ENCODE peak calls at places on chromosome 22, in nine cellular contexts. One of them, this sample, is unnamed.

GRCh38 chr22:32255726-32256125 is 579 bp upstream of the SLC5A4 start:
- DNase-seq in nephron progenitor cell: no peak
- DNase-seq in A549: no peak
- DNase-seq in Calu3: no peak
- DNase-seq in midbrain: no peak
- DNase-seq in EL: no peak
- DNase-seq in EH: no peak
- DNase-seq in GM13976: no peak
- DNase-seq in GDM1: no peak
- DNase-seq in this sample: no peak

GRCh38 chr22:20021196-20022181 is 579 bp downstream of the TANGO2 start:
- DNase-seq in nephron progenitor cell: peak; percentile 45
- DNase-seq in A549: no peak
- DNase-seq in Calu3: peak; percentile 49
- DNase-seq in GM13976: no peak
- DNase-seq in midbrain: peak; percentile 79
- DNase-seq in GDM1: no peak
- DNase-seq in EH: peak; percentile 67
- DNase-seq in EL: peak; percentile 45
- DNase-seq in this sample: peak; percentile 45

GRCh38 chr22:45475063-45475747 is 27.5 kb upstream of the FBLN1 start:
- DNase-seq in nephron progenitor cell: peak; percentile 24
- DNase-seq in GDM1: no peak
- DNase-seq in midbrain: no peak
- DNase-seq in EH: peak; percentile 35
- DNase-seq in Calu3: no peak
- DNase-seq in A549: no peak
- DNase-seq in EL: no peak
- DNase-seq in GM13976: no peak
- DNase-seq in this sample: no peak

GRCh38 chr22:28023774-28024173 is 104.7 kb upstream of the PITPNB start:
- DNase-seq in Calu3: no peak
- DNase-seq in EL: no peak
- DNase-seq in EH: no peak
- DNase-seq in GM13976: no peak
- DNase-seq in GDM1: no peak
- DNase-seq in midbrain: no peak
- DNase-seq in nephron progenitor cell: no peak
- DNase-seq in A549: no peak
- DNase-seq in this sample: no peak

GRCh38 chr22:50105529-50106100 is 15.8 kb downstream of the MOV10L1 start:
- DNase-seq in midbrain: no peak
- DNase-seq in EL: peak; percentile 35
- DNase-seq in nephron progenitor cell: no peak
- DNase-seq in A549: no peak
- DNase-seq in GDM1: peak; percentile 63
- DNase-seq in GM13976: no peak
- DNase-seq in EH: peak; percentile 46
- DNase-seq in Calu3: no peak
- DNase-seq in this sample: no peak

GRCh38 chr22:23068832-23069385 is 1.4 kb upstream of the GNAZ start:
- DNase-seq in EH: no peak
- DNase-seq in EL: no peak
- DNase-seq in Calu3: no peak
- DNase-seq in GDM1: no peak
- DNase-seq in midbrain: no peak
- DNase-seq in GM13976: no peak
- DNase-seq in A549: no peak
- DNase-seq in nephron progenitor cell: no peak
- DNase-seq in this sample: no peak

GRCh38 chr22:37032535-37033460 is 13.3 kb downstream of the MPST start:
- DNase-seq in EH: peak; percentile 40
- DNase-seq in nephron progenitor cell: no peak
- DNase-seq in midbrain: no peak
- DNase-seq in GM13976: no peak
- DNase-seq in GDM1: no peak
- DNase-seq in A549: peak; percentile 96
- DNase-seq in EL: peak; percentile 25
- DNase-seq in Calu3: peak; percentile 91
- DNase-seq in this sample: no peak

GRCh38 chr22:47030881-47031627 is 268.6 kb downstream of the TBC1D22A start:
- DNase-seq in EH: peak; percentile 63
- DNase-seq in Calu3: no peak
- DNase-seq in nephron progenitor cell: no peak
- DNase-seq in EL: peak; percentile 40
- DNase-seq in midbrain: no peak
- DNase-seq in GDM1: no peak
- DNase-seq in GM13976: no peak
- DNase-seq in A549: no peak
- DNase-seq in this sample: no peak

GRCh38 chr22:33324228-33324627 is 266.0 kb upstream of the SYN3 start:
- DNase-seq in A549: no peak
- DNase-seq in Calu3: no peak
- DNase-seq in GDM1: no peak
- DNase-seq in midbrain: no peak
- DNase-seq in EL: no peak
- DNase-seq in EH: no peak
- DNase-seq in nephron progenitor cell: no peak
- DNase-seq in GM13976: no peak
- DNase-seq in this sample: no peak

GRCh38 chr22:36022162-36022561 is 6.5 kb downstream of the RBFOX2 start:
- DNase-seq in EH: peak; percentile 70
- DNase-seq in EL: peak; percentile 49
- DNase-seq in Calu3: no peak
- DNase-seq in GM13976: no peak
- DNase-seq in midbrain: no peak
- DNase-seq in nephron progenitor cell: no peak
- DNase-seq in A549: no peak
- DNase-seq in GDM1: no peak
- DNase-seq in this sample: no peak

GRCh38 chr22:40345801-40346177 is 511 bp upstream of the ADSL start:
- DNase-seq in Calu3: no peak
- DNase-seq in nephron progenitor cell: peak; percentile 46
- DNase-seq in GM13976: peak; percentile 58
- DNase-seq in EL: peak; percentile 51
- DNase-seq in midbrain: no peak
- DNase-seq in EH: peak; percentile 50
- DNase-seq in A549: no peak
- DNase-seq in GDM1: no peak
- DNase-seq in this sample: peak; percentile 47

GRCh38 chr22:48893288-48894063 is 934.2 kb downstream of the BRD1 start:
- DNase-seq in A549: no peak
- DNase-seq in nephron progenitor cell: no peak
- DNase-seq in EH: no peak
- DNase-seq in Calu3: no peak
- DNase-seq in midbrain: no peak
- DNase-seq in GM13976: peak; percentile 5
- DNase-seq in EL: no peak
- DNase-seq in GDM1: no peak
- DNase-seq in this sample: no peak

GRCh38 chr22:40469181-40469580 is 98.8 kb downstream of the SGSM3 start:
- DNase-seq in midbrain: no peak
- DNase-seq in Calu3: no peak
- DNase-seq in GDM1: no peak
- DNase-seq in A549: no peak
- DNase-seq in nephron progenitor cell: no peak
- DNase-seq in EL: no peak
- DNase-seq in EH: no peak
- DNase-seq in GM13976: no peak
- DNase-seq in this sample: no peak

GRCh38 chr22:20906387-20906767 is 10.8 kb upstream of the CRKL start:
- DNase-seq in GDM1: no peak
- DNase-seq in nephron progenitor cell: no peak
- DNase-seq in A549: no peak
- DNase-seq in midbrain: no peak
- DNase-seq in GM13976: no peak
- DNase-seq in EL: no peak
- DNase-seq in EH: no peak
- DNase-seq in Calu3: no peak
- DNase-seq in this sample: no peak

GRCh38 chr22:23576681-23577080 is 3.4 kb downstream of the IGLL1 start:
- DNase-seq in GDM1: no peak
- DNase-seq in nephron progenitor cell: no peak
- DNase-seq in A549: no peak
- DNase-seq in Calu3: no peak
- DNase-seq in EL: no peak
- DNase-seq in midbrain: no peak
- DNase-seq in GM13976: no peak
- DNase-seq in EH: no peak
- DNase-seq in this sample: no peak

GRCh38 chr22:37365950-37366349 is 61.3 kb downstream of the ELFN2 start:
- DNase-seq in GM13976: no peak
- DNase-seq in EH: no peak
- DNase-seq in A549: no peak
- DNase-seq in midbrain: no peak
- DNase-seq in EL: no peak
- DNase-seq in nephron progenitor cell: no peak
- DNase-seq in Calu3: no peak
- DNase-seq in GDM1: no peak
- DNase-seq in this sample: no peak

GRCh38 chr22:42816339-42816738 is 40.7 kb downstream of the ARFGAP3 start:
- DNase-seq in EL: no peak
- DNase-seq in nephron progenitor cell: no peak
- DNase-seq in GM13976: no peak
- DNase-seq in midbrain: no peak
- DNase-seq in GDM1: no peak
- DNase-seq in EH: no peak
- DNase-seq in Calu3: no peak
- DNase-seq in A549: no peak
- DNase-seq in this sample: peak; percentile 36

GRCh38 chr22:44272330-44272729 is 40.4 kb downstream of the SHISAL1 start:
- DNase-seq in nephron progenitor cell: no peak
- DNase-seq in A549: no peak
- DNase-seq in GDM1: no peak
- DNase-seq in EL: no peak
- DNase-seq in Calu3: no peak
- DNase-seq in midbrain: peak; percentile 13
- DNase-seq in GM13976: no peak
- DNase-seq in EH: no peak
- DNase-seq in this sample: no peak

GRCh38 chr22:46380069-46380468 is 44.6 kb downstream of the TRMU start:
- DNase-seq in Calu3: no peak
- DNase-seq in EH: no peak
- DNase-seq in midbrain: no peak
- DNase-seq in nephron progenitor cell: no peak
- DNase-seq in GM13976: no peak
- DNase-seq in EL: no peak
- DNase-seq in GDM1: no peak
- DNase-seq in A549: no peak
- DNase-seq in this sample: no peak

GRCh38 chr22:20305894-20306645 is 13.8 kb downstream of the DGCR6L start:
- DNase-seq in GDM1: no peak
- DNase-seq in Calu3: no peak
- DNase-seq in nephron progenitor cell: peak; percentile 3
- DNase-seq in EL: no peak
- DNase-seq in A549: no peak
- DNase-seq in GM13976: no peak
- DNase-seq in EH: no peak
- DNase-seq in midbrain: no peak
- DNase-seq in this sample: no peak

GRCh38 chr22:28741758-28742561 is at the start of the genes CHEK2 and HSCB:
- DNase-seq in GM13976: peak; percentile 95
- DNase-seq in midbrain: peak; percentile 98
- DNase-seq in nephron progenitor cell: peak; percentile 95
- DNase-seq in EH: peak; percentile 99
- DNase-seq in EL: peak; percentile 100
- DNase-seq in GDM1: peak; percentile 98
- DNase-seq in Calu3: peak; percentile 98
- DNase-seq in A549: peak; percentile 97
- DNase-seq in this sample: peak; percentile 98

GRCh38 chr22:23549198-23549595 is 30.9 kb downstream of the IGLL1 start:
- DNase-seq in GDM1: no peak
- DNase-seq in EL: no peak
- DNase-seq in Calu3: no peak
- DNase-seq in A549: no peak
- DNase-seq in GM13976: no peak
- DNase-seq in nephron progenitor cell: no peak
- DNase-seq in EH: no peak
- DNase-seq in midbrain: no peak
- DNase-seq in this sample: no peak

GRCh38 chr22:22073769-22074561 is 91.4 kb upstream of the TOP3B start:
- DNase-seq in nephron progenitor cell: no peak
- DNase-seq in GM13976: no peak
- DNase-seq in midbrain: no peak
- DNase-seq in A549: no peak
- DNase-seq in GDM1: no peak
- DNase-seq in EL: no peak
- DNase-seq in EH: no peak
- DNase-seq in Calu3: no peak
- DNase-seq in this sample: no peak

GRCh38 chr22:30250713-30251267 is 4.2 kb upstream of the LIF start:
- DNase-seq in GDM1: no peak
- DNase-seq in EH: peak; percentile 71
- DNase-seq in Calu3: peak; percentile 92
- DNase-seq in midbrain: no peak
- DNase-seq in EL: peak; percentile 89
- DNase-seq in GM13976: no peak
- DNase-seq in nephron progenitor cell: no peak
- DNase-seq in A549: peak; percentile 75
- DNase-seq in this sample: no peak

GRCh38 chr22:26672590-26673468 is 15.4 kb downstream of the MIAT start:
- DNase-seq in nephron progenitor cell: peak; percentile 87
- DNase-seq in Calu3: peak; percentile 84
- DNase-seq in GM13976: peak; percentile 86
- DNase-seq in EH: peak; percentile 97
- DNase-seq in EL: peak; percentile 96
- DNase-seq in A549: peak; percentile 94
- DNase-seq in GDM1: peak; percentile 93
- DNase-seq in midbrain: peak; percentile 97
- DNase-seq in this sample: peak; percentile 89

GRCh38 chr22:27970596-27971220 is 51.7 kb upstream of the PITPNB start:
- DNase-seq in Calu3: no peak
- DNase-seq in EH: peak; percentile 63
- DNase-seq in GDM1: no peak
- DNase-seq in A549: no peak
- DNase-seq in nephron progenitor cell: no peak
- DNase-seq in EL: peak; percentile 71
- DNase-seq in midbrain: no peak
- DNase-seq in GM13976: no peak
- DNase-seq in this sample: no peak

GRCh38 chr22:23538502-23538860 is 41.6 kb downstream of the IGLL1 start:
- DNase-seq in midbrain: no peak
- DNase-seq in EH: no peak
- DNase-seq in EL: no peak
- DNase-seq in A549: no peak
- DNase-seq in Calu3: no peak
- DNase-seq in nephron progenitor cell: no peak
- DNase-seq in GM13976: no peak
- DNase-seq in GDM1: no peak
- DNase-seq in this sample: no peak

GRCh38 chr22:39714321-39714720 is 143.8 kb downstream of the CACNA1I start:
- DNase-seq in EH: no peak
- DNase-seq in GM13976: no peak
- DNase-seq in nephron progenitor cell: no peak
- DNase-seq in EL: no peak
- DNase-seq in midbrain: no peak
- DNase-seq in A549: no peak
- DNase-seq in Calu3: no peak
- DNase-seq in GDM1: no peak
- DNase-seq in this sample: no peak